ENCODE peak calls at places on chromosomes 13 and 19, in seven cellular contexts. B is SHP77 treated with DMSO at 0.1 percent for 48 hours; L is EH; J is amniotic epithelial cell; K is AML-193; W is activated CD4-positive, alpha-beta T cell treated with anti-CD3 and anti-CD28 coated beads for 1 hour; X is activated naive CD8-positive, alpha-beta T cell treated with anti-CD3 and anti-CD28 coated beads, Interleukin-2, amount 10 ng/mL, durations not matched to agents 7 days and 5 days. H is an unnamed sample.

GRCh38 chr19:6576869-6577281 is 14.1 kb downstream of the CD70 start:
- DNase-seq in B (no peak), L (no peak), J (no peak), K (no peak), W (no peak), X (no peak), H (no peak)

GRCh38 chr13:25375727-25376358 is 4.1 kb downstream of the ATP8A2 start:
- DNase-seq in B (peak; percentile 8), L (peak; percentile 45), J (peak; percentile 32), K (peak; percentile 62), W (no peak), X (no peak), H (peak; percentile 23)

GRCh38 chr13:79541426-79542049 is 60.6 kb downstream of the NDFIP2 start:
- DNase-seq in B (peak; percentile 7), L (peak; percentile 67), J (peak; percentile 64), K (peak; percentile 78), W (no peak), X (no peak), H (peak; percentile 76)

GRCh38 chr19:48110350-48110966 is at the start of gene PLA2G4C:
- DNase-seq in B (peak; percentile 76), L (peak; percentile 93), J (peak; percentile 83), K (peak; percentile 60), W (peak; percentile 76), X (peak; percentile 85), H (peak; percentile 86)

GRCh38 chr19:3057275-3057714 is 5.0 kb downstream of the TLE5 start:
- DNase-seq in B (no peak), L (no peak), J (peak; percentile 38), K (no peak), W (no peak), X (no peak), H (no peak)

GRCh38 chr13:22076658-22077057 is 405.8 kb downstream of the FGF9 start:
- DNase-seq in B (peak; percentile 68), L (no peak), J (no peak), K (no peak), W (no peak), X (no peak), H (no peak)

GRCh38 chr13:112792511-112792910 is 102.7 kb downstream of the ATP11A start:
- DNase-seq in B (no peak), L (no peak), J (no peak), K (no peak), W (no peak), X (no peak), H (no peak)

GRCh38 chr19:45059258-45059965 is 16.9 kb downstream of the ZNF296 start:
- DNase-seq in B (peak; percentile 46), L (peak; percentile 73), J (peak; percentile 77), K (peak; percentile 77), W (peak; percentile 71), X (peak; percentile 81), H (peak; percentile 72)

GRCh38 chr19:23531976-23532375 is 136.7 kb upstream of the ZNF91 start:
- DNase-seq in B (no peak), L (no peak), J (no peak), K (no peak), W (no peak), X (no peak), H (no peak)

GRCh38 chr13:97117388-97117910 is 104.7 kb upstream of the MBNL2 start:
- DNase-seq in B (no peak), L (no peak), J (no peak), K (no peak), W (no peak), X (no peak), H (no peak)

GRCh38 chr13:30355405-30355741 is 48.0 kb upstream of the KATNAL1 start:
- DNase-seq in B (no peak), L (no peak), J (no peak), K (peak; percentile 15), W (peak; percentile 27), X (peak; percentile 58), H (no peak)

GRCh38 chr19:55113570-55114039 is 3.8 kb downstream of the PPP1R12C start:
- DNase-seq in B (no peak), L (peak; percentile 95), J (peak; percentile 93), K (no peak), W (no peak), X (no peak), H (peak; percentile 79)

GRCh38 chr13:23673354-23673753 is 103.1 kb downstream of the TNFRSF19 start:
- DNase-seq in B (peak; percentile 48), L (peak; percentile 88), J (peak; percentile 100), K (no peak), W (no peak), X (no peak), H (peak; percentile 69)

H was measured in renal cortical epithelial cell.